ENCODE peak calls at places on chromosomes 5 and 9, in nine cellular contexts. U is hippocampal formation; C is fibroblast of gingiva; I is kidney tubule cell; Z is T1000; D is effector memory CD4-positive, alpha-beta T cell; H is lung; G is SJSA1; Q is endothelial cell. J is an unnamed sample.
A peak's percentile ranks its signal among the peaks of the same experiment; 100 is the strongest.

GRCh38 chr5:65263291-65263690 is 218.4 kb downstream of the ADAMTS6 start:
- DNase-seq in C (no peak), U (no peak), Z (no peak), Q (no peak), D (no peak), I (no peak), H (no peak), G (no peak), J (no peak)

GRCh38 chr9:7165350-7165937 is 407.7 kb downstream of the KDM4C start:
- DNase-seq in C (no peak), Z (no peak), Q (no peak), U (no peak), I (no peak), G (no peak), H (no peak), D (no peak), J (no peak)

GRCh38 chr5:95718203-95718602 is 12.9 kb upstream of the RHOBTB3 start:
- DNase-seq in H (no peak), D (no peak), G (no peak), Q (no peak), I (no peak), C (no peak), U (no peak), Z (no peak), J (no peak)

GRCh38 chr9:109387206-109387605 is 66.3 kb upstream of the EPB41L4B start:
- DNase-seq in I (no peak), C (no peak), Q (no peak), Z (no peak), H (no peak), D (no peak), G (no peak), U (no peak), J (no peak)

GRCh38 chr5:176943816-176944215 is 44.7 kb upstream of the HK3 start:
- DNase-seq in Q (no peak), Z (no peak), C (no peak), H (no peak), I (no peak), D (no peak), U (no peak), G (no peak), J (no peak)

GRCh38 chr5:59959330-59959729 is 65.8 kb upstream of the PDE4D start:
- DNase-seq in U (no peak), H (no peak), D (no peak), G (no peak), Q (no peak), Z (no peak), I (no peak), C (no peak), J (no peak)

GRCh38 chr5:155530046-155530445 is 516.5 kb downstream of the KIF4B start:
- DNase-seq in H (no peak), C (no peak), I (peak; percentile 68), Z (no peak), D (no peak), G (no peak), Q (no peak), U (no peak), J (no peak)

GRCh38 chr5:179801304-179802206 is 5.1 kb downstream of the MGAT4B start:
- DNase-seq in Z (no peak), D (peak; percentile 66), G (no peak), H (peak; percentile 83), U (peak; percentile 45), C (peak; percentile 54), I (peak; percentile 58), Q (peak; percentile 78), J (no peak)

GRCh38 chr5:163976691-163977090 is 471.3 kb downstream of the MAT2B start:
- DNase-seq in H (no peak), I (peak; percentile 43), G (no peak), U (no peak), Z (no peak), C (no peak), D (no peak), Q (no peak), J (no peak)

GRCh38 chr9:86652696-86653095 is 294.6 kb downstream of the GAS1 start:
- DNase-seq in D (no peak), G (no peak), Q (no peak), I (no peak), H (no peak), Z (no peak), C (no peak), U (no peak), J (no peak)

GRCh38 chr9:124868511-124869465 is 6.9 kb downstream of the ARPC5L start:
- DNase-seq in I (peak; percentile 93), Q (peak; percentile 90), U (peak; percentile 79), Z (peak; percentile 54), H (peak; percentile 85), G (peak; percentile 84), D (peak; percentile 88), C (peak; percentile 77), J (peak; percentile 49)

GRCh38 chr9:114220129-114220541 is 64.8 kb downstream of the COL27A1 start:
- DNase-seq in I (no peak), C (peak; percentile 15), H (no peak), Q (no peak), U (no peak), G (peak; percentile 46), D (no peak), Z (no peak), J (no peak)

GRCh38 chr5:118882666-118883065 is 105.7 kb downstream of the DTWD2 start:
- DNase-seq in G (no peak), C (no peak), I (no peak), D (no peak), Q (no peak), Z (no peak), U (no peak), H (no peak), J (no peak)

GRCh38 chr5:142475102-142475501 is 150.3 kb upstream of the SPRY4 start:
- DNase-seq in D (no peak), G (no peak), C (no peak), I (no peak), Z (no peak), U (no peak), Q (no peak), H (no peak), J (no peak)

GRCh38 chr9:13274901-13275641 is 4.4 kb downstream of the MPDZ start:
- DNase-seq in U (no peak), Q (no peak), C (peak; percentile 31), G (no peak), D (no peak), H (no peak), I (no peak), Z (no peak), J (no peak)

GRCh38 chr5:167478156-167478555 is 813.3 kb upstream of the WWC1 start:
- DNase-seq in H (no peak), D (no peak), I (no peak), U (no peak), G (no peak), C (no peak), Q (no peak), Z (no peak), J (no peak)

GRCh38 chr5:140372971-140373487 is 13.0 kb downstream of the SLC4A9 start:
- DNase-seq in Z (peak; percentile 46), C (peak; percentile 69), G (peak; percentile 81), H (peak; percentile 81), I (peak; percentile 74), D (no peak), Q (peak; percentile 70), U (peak; percentile 42), J (peak; percentile 28)

GRCh38 chr5:175731756-175732465 is 74.0 kb downstream of the HRH2 start:
- DNase-seq in H (no peak), Q (no peak), Z (no peak), G (no peak), I (no peak), C (no peak), D (no peak), U (no peak), J (no peak)

GRCh38 chr9:75146229-75146628 is 57.9 kb downstream of the OSTF1 start:
- DNase-seq in H (no peak), I (peak; percentile 64), Z (peak; percentile 6), G (no peak), Q (no peak), D (no peak), U (no peak), C (peak; percentile 8), J (no peak)

GRCh38 chr5:81825237-81825636 is 74.3 kb upstream of the SSBP2 start:
- DNase-seq in C (peak; percentile 96), I (peak; percentile 74), G (no peak), U (no peak), Z (peak; percentile 74), H (peak; percentile 40), D (no peak), Q (no peak), J (peak; percentile 30)

GRCh38 chr5:113123563-113123962 is 147.0 kb downstream of the DCP2 start:
- DNase-seq in Q (peak; percentile 19), H (no peak), C (no peak), Z (no peak), D (no peak), I (peak; percentile 32), G (no peak), U (no peak), J (no peak)

GRCh38 chr5:1201327-1202025 is at the start of gene SLC6A19:
- DNase-seq in D (no peak), C (no peak), U (no peak), Z (no peak), H (no peak), I (no peak), Q (no peak), G (no peak), J (no peak)

GRCh38 chr5:43400082-43400481 is 12.1 kb downstream of the CCL28 start:
- DNase-seq in G (no peak), U (no peak), Z (no peak), H (no peak), C (peak; percentile 10), D (no peak), I (peak; percentile 31), Q (no peak), J (no peak)

GRCh38 chr5:79694652-79695051 is 5.0 kb downstream of the CMYA5 start:
- DNase-seq in D (no peak), Q (no peak), U (no peak), G (no peak), C (no peak), Z (no peak), H (no peak), I (no peak), J (no peak)

GRCh38 chr9:108322326-108323098 is 533.3 kb downstream of the ACTL7B start:
- DNase-seq in G (no peak), C (peak; percentile 21), H (no peak), U (no peak), D (no peak), I (no peak), Z (no peak), Q (no peak), J (no peak)